ENCODE peak calls at places on chromosomes 13 and 19, in five cellular contexts. One of them, this sample, is unnamed.

GRCh38 chr13:95684463-95684862 is 7.5 kb downstream of the DNAJC3 start:
- DNase-seq in H54: no peak
- DNase-seq in HFFc6: no peak
- DNase-seq in frontal cortex: no peak
- DNase-seq in DMS79: no peak
- DNase-seq in this sample: no peak

GRCh38 chr19:38274734-38275133 is 10.4 kb downstream of the SPINT2 start:
- DNase-seq in H54: no peak
- DNase-seq in HFFc6: no peak
- DNase-seq in frontal cortex: no peak
- DNase-seq in DMS79: no peak
- DNase-seq in this sample: no peak

GRCh38 chr19:35266149-35266903 is 2.4 kb upstream of the USF2 start:
- DNase-seq in H54: no peak
- DNase-seq in HFFc6: no peak
- DNase-seq in frontal cortex: no peak
- DNase-seq in DMS79: no peak
- DNase-seq in this sample: no peak

GRCh38 chr19:35153701-35154534 is 617 bp upstream of the FXYD5 start:
- DNase-seq in H54: no peak
- DNase-seq in HFFc6: no peak
- DNase-seq in frontal cortex: no peak
- DNase-seq in DMS79: peak; percentile 14
- DNase-seq in this sample: peak; percentile 76

GRCh38 chr13:46380242-46380641 is 6.8 kb downstream of the RUBCNL start:
- DNase-seq in H54: no peak
- DNase-seq in HFFc6: no peak
- DNase-seq in frontal cortex: no peak
- DNase-seq in DMS79: no peak
- DNase-seq in this sample: no peak

GRCh38 chr19:58305932-58306323 is 751 bp downstream of the ERVK3-1 start:
- DNase-seq in H54: no peak
- DNase-seq in HFFc6: no peak
- DNase-seq in frontal cortex: no peak
- DNase-seq in DMS79: no peak
- DNase-seq in this sample: no peak

GRCh38 chr13:37657134-37657533 is 58.6 kb upstream of the POSTN start:
- DNase-seq in H54: peak; percentile 6
- DNase-seq in HFFc6: peak; percentile 71
- DNase-seq in frontal cortex: no peak
- DNase-seq in DMS79: no peak
- DNase-seq in this sample: no peak

GRCh38 chr19:58572026-58572817 is 913 bp downstream of the MZF1 start:
- DNase-seq in H54: no peak
- DNase-seq in HFFc6: no peak
- DNase-seq in frontal cortex: no peak
- DNase-seq in DMS79: no peak
- DNase-seq in this sample: no peak

GRCh38 chr13:50452761-50453160 is 390.7 kb downstream of the DLEU7 start:
- DNase-seq in H54: no peak
- DNase-seq in HFFc6: no peak
- DNase-seq in frontal cortex: no peak
- DNase-seq in DMS79: no peak
- DNase-seq in this sample: no peak

GRCh38 chr19:8088752-8089663 is 36.4 kb downstream of the CCL25 start:
- DNase-seq in H54: no peak
- DNase-seq in HFFc6: no peak
- DNase-seq in frontal cortex: no peak
- DNase-seq in DMS79: no peak
- DNase-seq in this sample: no peak

GRCh38 chr19:13018037-13018914 is 23.0 kb downstream of the NFIX start:
- DNase-seq in H54: no peak
- DNase-seq in HFFc6: no peak
- DNase-seq in frontal cortex: peak; percentile 42
- DNase-seq in DMS79: no peak
- DNase-seq in this sample: no peak